ENCODE peak calls at places on chromosomes 16 and 17, in seven cellular contexts. D is neural progenitor cell, Y is A673, Q is K562, H is fibroblast of lung, M is GM23248, Z is PC-9. C is an unnamed sample. For H3K4me1, the result is how much of the 10 kb centered on the place peaks cover.

GRCh38 chr16:8512941-8513624 is 77.2 kb downstream of the TMEM114 start:
- DNase-seq in D (no peak), Y (no peak), Q (no peak), H (no peak), M (no peak), Z (no peak), C (no peak)

GRCh38 chr16:11064846-11065245 is 120.5 kb downstream of the CLEC16A start:
- DNase-seq in D (no peak), Y (no peak), Q (no peak), H (no peak), M (peak), Z (no peak), C (no peak)

GRCh38 chr17:28597606-28598383 is 1.0 kb downstream of the SPAG5 start:
- DNase-seq in D (no peak), Y (no peak), Q (peak), H (no peak), M (no peak), Z (peak), C (no peak)

GRCh38 chr16:6068063-6068462 is 970.5 kb upstream of the EEF2KMT start:
- DNase-seq in D (peak), Y (no peak), Q (no peak), H (no peak), M (no peak), Z (no peak), C (no peak)

GRCh38 chr17:67150826-67151225 is 94.2 kb downstream of the HELZ start:
- DNase-seq in D (no peak), Y (no peak), Q (no peak), H (no peak), M (no peak), Z (no peak), C (no peak)

GRCh38 chr16:79310734-79311133 is 289.8 kb downstream of the MAF start:
- DNase-seq in D (no peak), Y (no peak), Q (no peak), H (no peak), M (no peak), Z (no peak), C (no peak)

GRCh38 chr17:28402224-28402630 is 3.8 kb downstream of the SLC46A1 start:
- DNase-seq in D (no peak), Y (no peak), Q (no peak), H (no peak), M (no peak), Z (peak), C (no peak)

GRCh38 chr16:13390093-13390985 is 488.9 kb downstream of the SHISA9 start:
- DNase-seq in D (no peak), Y (no peak), Q (no peak), H (peak), M (no peak), Z (no peak), C (no peak)

GRCh38 chr17:31743767-31744166 is 115.3 kb downstream of the COPRS start:
- DNase-seq in D (peak), Y (no peak), Q (no peak), H (peak), M (peak), Z (no peak), C (peak)

GRCh38 chr17:74838275-74838674 is 21.4 kb downstream of the GRIN2C start:
- DNase-seq in D (no peak), Y (no peak), Q (no peak), H (no peak), M (no peak), Z (no peak), C (no peak)

GRCh38 chr17:74833501-74834361 is 26.0 kb downstream of the GRIN2C start:
- DNase-seq in D (peak), Y (no peak), Q (no peak), H (peak), M (peak), Z (no peak), C (peak)

GRCh38 chr17:74836691-74837467 is 22.8 kb downstream of the GRIN2C start:
- DNase-seq in D (no peak), Y (no peak), Q (no peak), H (no peak), M (no peak), Z (no peak), C (no peak)

GRCh38 chr17:74839955-74840354 is 19.7 kb downstream of the GRIN2C start:
- DNase-seq in D (no peak), Y (no peak), Q (no peak), H (no peak), M (no peak), Z (no peak), C (no peak)

DNA sequence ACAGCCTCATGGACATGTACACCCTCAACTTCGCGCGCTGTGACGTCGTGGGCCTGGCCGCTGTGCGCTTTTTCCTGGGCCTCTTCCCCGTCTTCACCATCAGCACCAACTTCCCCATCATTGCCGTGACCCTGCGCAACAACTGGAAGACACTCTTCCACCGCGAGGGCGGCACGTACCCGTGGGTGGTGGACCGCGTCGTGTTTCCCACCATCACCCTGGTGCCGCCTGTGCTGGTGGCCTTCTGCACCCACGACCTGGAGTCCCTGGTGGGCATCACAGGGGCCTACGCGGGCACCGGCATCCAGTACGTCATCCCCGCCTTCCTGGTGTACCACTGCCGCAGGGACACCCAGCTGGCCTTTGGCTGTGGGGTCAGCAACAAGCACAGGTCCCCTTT is 23.5 kb downstream of the GRIN2C start:
- DNase-seq in D (no peak), Y (no peak), Q (no peak), H (no peak), M (no peak), Z (no peak), C (no peak)
- H3K4me1 ChIP-seq in D (under half), Y (under half), Q (under half), H (under half), M (under half), Z (under half), C (under half)

GRCh38 chr17:39596543-39597267 is 11.0 kb downstream of the NEUROD2 start:
- DNase-seq in D (no peak), Y (no peak), Q (no peak), H (no peak), M (no peak), Z (no peak), C (no peak)
- TF ChIP-seq EZH2 in D (peak), Y (peak), Q (no peak), H (peak), M (no peak), Z (no peak), C (no peak)

GRCh38 chr16:76222853-76223252 is 54.3 kb upstream of the CNTNAP4 start:
- DNase-seq in D (no peak), Y (no peak), Q (no peak), H (no peak), M (no peak), Z (no peak), C (no peak)
- H3K4me1 ChIP-seq in D (under half), Y (under half), Q (under half), H (under half), M (under half), Z (under half), C (under half)

GRCh38 chr17:43031666-43032065 is 6.6 kb downstream of the RND2 start:
- DNase-seq in D (no peak), Y (no peak), Q (no peak), H (no peak), M (no peak), Z (no peak), C (no peak)
- TF ChIP-seq EZH2 in D (no peak), Y (no peak), Q (no peak), H (no peak), M (no peak), Z (no peak), C (no peak)

GRCh38 chr17:34252138-34252889 is 2.8 kb upstream of the CCL2 start:
- DNase-seq in D (no peak), Y (no peak), Q (peak), H (peak), M (peak), Z (no peak), C (no peak)

GRCh38 chr17:34251186-34251585 is 3.9 kb upstream of the CCL2 start:
- DNase-seq in D (no peak), Y (no peak), Q (no peak), H (no peak), M (no peak), Z (no peak), C (no peak)

GRCh38 chr17:34254651-34255380 is at the start of gene CCL2:
- DNase-seq in D (peak), Y (peak), Q (peak), H (peak), M (peak), Z (no peak), C (no peak)

GRCh38 chr17:34254146-34254545 is 939 bp upstream of the CCL2 start:
- DNase-seq in D (no peak), Y (no peak), Q (no peak), H (peak), M (peak), Z (no peak), C (no peak)

DNA sequence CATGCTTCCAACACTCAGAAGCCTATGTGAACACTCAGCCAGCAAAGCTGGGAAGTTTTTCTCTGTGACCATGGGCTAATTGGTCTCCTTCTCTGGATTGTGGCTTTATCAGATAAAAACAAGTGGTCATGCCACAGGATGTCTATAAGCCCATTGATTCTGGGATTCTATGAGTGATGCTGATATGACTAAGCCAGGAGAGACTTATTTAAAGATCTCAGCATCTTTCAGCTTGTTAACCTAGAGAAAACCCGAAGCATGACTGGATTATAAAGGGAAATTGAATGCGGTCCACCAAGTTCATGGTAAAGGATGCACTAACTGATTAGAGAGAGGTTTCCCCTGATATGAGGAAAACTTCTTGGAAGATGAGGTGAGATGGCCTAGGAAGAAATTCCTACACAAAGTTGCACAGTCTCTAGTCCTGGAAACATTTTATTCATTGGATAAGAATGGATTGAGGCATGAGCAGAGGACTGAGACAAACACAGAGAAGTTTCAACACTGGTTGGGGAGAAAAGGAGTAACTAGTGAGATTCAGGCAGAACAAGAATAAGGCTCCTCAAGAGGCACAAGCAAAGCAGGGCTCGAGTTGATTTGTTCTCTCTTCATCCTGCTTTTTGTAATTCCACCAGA is 2.1 kb upstream of the CCL2 start:
- DNase-seq in D (no peak), Y (no peak), Q (no peak), H (peak), M (peak), Z (no peak), C (no peak)
- H3K4me1 ChIP-seq in D (under half), Y (under half), Q (under half), H (under half), M (half or more), Z (under half), C (under half)

C was measured in DND-41.